ENCODE peak calls at places on chromosomes 4 and X, in eight cellular contexts. L is colonic mucosa, N is keratinocyte, X is SK-N-SH, G is kidney, H is Karpas-422, Y is GM23248, W is IMR-90. Q is an unnamed sample. For H3K36me3, the result is how much of the 10 kb centered on the place peaks cover.

GRCh38 chrX:117996918-117997480 is 119.6 kb downstream of the KLHL13 start:
- DNase-seq in N (peak), H (peak), Y (no peak), L (no peak), G (no peak), W (peak), X (peak), Q (peak)

GRCh38 chrX:149004936-149005335 is 500.2 kb downstream of the IDS start:
- DNase-seq in H (peak), W (no peak), N (no peak), X (no peak), L (no peak), G (no peak), Y (no peak), Q (no peak)

GRCh38 chr4:57098945-57099344 is 11.2 kb downstream of the IGFBP7 start:
- DNase-seq in W (peak), N (no peak), G (no peak), Y (peak), X (no peak), H (no peak), L (no peak), Q (peak)

GRCh38 chr4:74501579-74501978 is 56.6 kb downstream of the AREG start:
- DNase-seq in L (no peak), X (no peak), N (peak), Y (peak), W (peak), H (no peak), G (no peak), Q (peak)

GRCh38 chrX:2666491-2666890 is 24.6 kb upstream of the CD99 start:
- DNase-seq in G (no peak), L (no peak), N (no peak), H (no peak), Y (no peak), X (no peak), W (no peak), Q (no peak)

GRCh38 chr4:118740869-118741268 is 55.7 kb downstream of the METTL14 start:
- DNase-seq in W (no peak), X (peak), H (peak), N (no peak), L (no peak), G (no peak), Y (peak), Q (peak)

GRCh38 chr4:38489924-38490639 is 173.9 kb upstream of the KLF3 start:
- DNase-seq in H (no peak), X (no peak), Y (peak), G (no peak), L (peak), N (no peak), W (peak), Q (peak)

GRCh38 chrX:113510586-113510985 is 670.0 kb upstream of the AMOT start:
- DNase-seq in W (no peak), L (no peak), H (no peak), X (no peak), G (no peak), Y (peak), N (no peak), Q (peak)

GRCh38 chrX:123267220-123267619 is 83.1 kb downstream of the GRIA3 start:
- DNase-seq in Y (peak), X (no peak), G (no peak), H (no peak), N (no peak), W (no peak), L (no peak), Q (peak)

GRCh38 chr4:67571975-67572374 is 13.4 kb downstream of the STAP1 start:
- DNase-seq in X (no peak), W (no peak), L (no peak), H (peak), N (no peak), G (no peak), Y (no peak), Q (no peak)

GRCh38 chr4:42630908-42631307 is 26.0 kb downstream of the ATP8A1 start:
- DNase-seq in H (no peak), X (no peak), G (no peak), L (no peak), Y (no peak), N (no peak), W (no peak), Q (no peak)

GRCh38 chr4:5715357-5715756 is 4.4 kb downstream of the EVC start:
- DNase-seq in Y (no peak), X (no peak), W (no peak), N (no peak), H (no peak), L (no peak), G (no peak), Q (no peak)

GRCh38 chr4:83112239-83112638 is 2.3 kb downstream of the PLAC8 start:
- DNase-seq in H (peak), X (no peak), G (no peak), L (no peak), W (no peak), Y (no peak), N (no peak), Q (no peak)

GRCh38 chr4:683982-684571 is 4.9 kb downstream of the SLC49A3 start:
- DNase-seq in X (peak), W (peak), G (peak), Y (peak), H (peak), N (peak), L (peak), Q (peak)

GRCh38 chr4:158484173-158484885 is 37.4 kb upstream of the RXFP1 start:
- DNase-seq in L (no peak), W (peak), G (no peak), X (no peak), N (no peak), Y (peak), H (no peak), Q (peak)

GRCh38 chr4:166501941-166502382 is 628.9 kb downstream of the TLL1 start:
- DNase-seq in W (no peak), N (no peak), L (no peak), G (no peak), X (peak), Y (peak), H (peak), Q (no peak)

GRCh38 chr4:77104405-77105292 is 28.9 kb upstream of the CCNI start:
- DNase-seq in Y (peak), X (no peak), G (peak), N (no peak), H (no peak), L (peak), W (no peak), Q (peak)

GRCh38 chrX:48835524-48836329 is at the start of gene PCSK1N:
- DNase-seq in H (no peak), L (no peak), N (no peak), Y (no peak), X (peak), G (peak), W (no peak), Q (no peak)

GRCh38 chr4:125390126-125390525 is 75.4 kb downstream of the FAT4 start:
- DNase-seq in W (peak), L (no peak), Y (peak), N (no peak), G (no peak), X (no peak), H (no peak), Q (peak)

GRCh38 chr4:30945586-30945985 is 225.4 kb downstream of the PCDH7 start:
- DNase-seq in W (peak), H (no peak), N (no peak), Y (no peak), L (no peak), G (no peak), X (no peak), Q (peak)

GRCh38 chrX:50107470-50107869 is 93.3 kb downstream of the AKAP4 start:
- DNase-seq in Y (peak), L (no peak), W (no peak), H (no peak), X (no peak), G (no peak), N (no peak), Q (no peak)

GRCh38 chr4:4831825-4832224 is 27.6 kb upstream of the MSX1 start:
- DNase-seq in H (no peak), X (no peak), Y (no peak), L (no peak), N (no peak), W (no peak), G (no peak), Q (no peak)

GRCh38 chr4:131430302-131430701 is 1718.8 kb upstream of the PCDH10 start:
- DNase-seq in Y (no peak), X (no peak), W (no peak), G (no peak), H (peak), L (no peak), N (no peak), Q (no peak)

GRCh38 chrX:8405631-8406030 is 59.0 kb upstream of the VCX3B start:
- DNase-seq in Y (no peak), N (no peak), L (no peak), X (no peak), H (no peak), W (no peak), G (no peak), Q (no peak)

GRCh38 chr4:48698029-48698901 is 81.8 kb downstream of the FRYL start:
- DNase-seq in G (no peak), Y (peak), W (peak), L (peak), H (no peak), N (peak), X (no peak), Q (peak)

GRCh38 chrX:125203737-125204578 is 115.7 kb upstream of the TEX13C start:
- DNase-seq in X (peak), N (no peak), Y (peak), H (no peak), W (no peak), L (no peak), G (peak), Q (no peak)

GRCh38 chrX:84219551-84219950 is 31.6 kb upstream of the RPS6KA6 start:
- DNase-seq in X (no peak), L (no peak), N (no peak), H (no peak), G (no peak), Y (peak), W (no peak), Q (no peak)

GRCh38 chrX:9899640-9900075 is 67.5 kb upstream of the CLDN34 start:
- DNase-seq in W (peak), N (no peak), H (no peak), Y (peak), X (no peak), L (no peak), G (no peak), Q (peak)

GRCh38 chr4:51831133-51831532 is 11.8 kb upstream of the DCUN1D4 start:
- DNase-seq in N (no peak), W (peak), H (peak), G (peak), X (peak), L (peak), Y (peak), Q (peak)

GRCh38 chrX:129663171-129663570 is 8.4 kb upstream of the APLN start:
- DNase-seq in Y (no peak), G (no peak), H (no peak), N (no peak), L (no peak), X (no peak), W (peak), Q (no peak)

GRCh38 chrX:23854122-23854521 is 53.6 kb downstream of the APOO start:
- DNase-seq in L (no peak), H (no peak), W (no peak), N (no peak), G (no peak), Y (no peak), X (no peak), Q (no peak)

GRCh38 chrX:123487226-123487625 is 245.6 kb downstream of the THOC2 start:
- DNase-seq in G (no peak), L (no peak), W (no peak), N (no peak), Y (peak), H (no peak), X (no peak), Q (peak)

GRCh38 chr4:168096444-168096784 is 4.1 kb downstream of the ANXA10 start:
- DNase-seq in W (no peak), G (no peak), N (no peak), L (no peak), H (no peak), X (no peak), Y (no peak), Q (no peak)

GRCh38 chrX:10242036-10242435 is 85.3 kb downstream of the CLCN4 start:
- DNase-seq in W (no peak), N (no peak), X (no peak), Y (no peak), L (no peak), H (no peak), G (no peak), Q (no peak)

GRCh38 chr4:150750824-150751223 is 168.9 kb downstream of the MAB21L2 start:
- DNase-seq in L (no peak), N (no peak), G (no peak), X (no peak), W (no peak), Y (no peak), H (no peak), Q (no peak)

GRCh38 chr4:138034871-138035270 is 207.3 kb downstream of the SLC7A11 start:
- DNase-seq in G (no peak), W (peak), L (no peak), X (no peak), H (no peak), Y (peak), N (peak), Q (peak)

GRCh38 chrX:148552775-148553174 is 52.4 kb downstream of the AFF2 start:
- DNase-seq in L (no peak), N (no peak), G (no peak), W (no peak), Y (no peak), X (no peak), H (peak), Q (no peak)

GRCh38 chrX:94435799-94436198 is 761.8 kb downstream of the FAM133A start:
- DNase-seq in X (no peak), Y (no peak), L (no peak), W (no peak), H (no peak), G (no peak), N (no peak), Q (no peak)

GRCh38 chrX:71364221-71364620 is 1.9 kb upstream of the TAF1 start:
- DNase-seq in W (no peak), H (no peak), Y (no peak), L (no peak), N (no peak), G (no peak), X (no peak), Q (no peak)

GRCh38 chrX:71365876-71366673 is at the start of gene TAF1:
- DNase-seq in W (peak), H (peak), L (peak), Y (peak), X (peak), N (peak), G (peak), Q (peak)

GRCh38 chrX:71365356-71365875 is 741 bp upstream of the TAF1 start:
- DNase-seq in X (no peak), W (no peak), N (no peak), Y (no peak), H (peak), L (no peak), G (no peak), Q (no peak)

GRCh38 chrX:71366674-71367256 is 608 bp downstream of the TAF1 start:
- DNase-seq in N (no peak), H (peak), G (no peak), W (peak), L (peak), X (peak), Y (peak), Q (peak)

DNA sequence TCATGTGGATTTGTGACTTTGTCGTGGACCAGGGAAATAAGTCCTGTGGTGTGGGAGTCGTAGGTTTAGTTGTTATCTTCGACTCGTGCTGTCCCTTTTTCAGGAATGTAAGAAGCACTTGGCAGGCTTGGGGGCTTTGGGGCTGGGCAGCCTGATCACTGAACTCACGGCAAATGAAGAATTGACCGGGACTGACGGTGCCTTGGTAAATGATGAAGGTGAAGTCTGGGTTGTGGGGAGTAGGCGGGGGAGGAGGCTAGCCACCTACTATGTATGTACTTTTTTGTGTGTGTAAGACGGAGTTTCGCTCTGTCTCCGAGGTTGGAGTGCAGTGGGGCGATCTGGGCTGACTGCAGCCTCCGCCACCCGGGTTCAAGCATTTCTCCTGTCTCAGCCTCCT is 1.2 kb downstream of the TAF1 start:
- DNase-seq in L (no peak), W (no peak), X (no peak), N (no peak), H (no peak), Y (peak), G (no peak), Q (peak)
- H3K4me3 ChIP-seq in L (peak), W (peak), X (peak), N (peak), H (peak), Y (peak), G (peak), Q (peak)

DNA sequence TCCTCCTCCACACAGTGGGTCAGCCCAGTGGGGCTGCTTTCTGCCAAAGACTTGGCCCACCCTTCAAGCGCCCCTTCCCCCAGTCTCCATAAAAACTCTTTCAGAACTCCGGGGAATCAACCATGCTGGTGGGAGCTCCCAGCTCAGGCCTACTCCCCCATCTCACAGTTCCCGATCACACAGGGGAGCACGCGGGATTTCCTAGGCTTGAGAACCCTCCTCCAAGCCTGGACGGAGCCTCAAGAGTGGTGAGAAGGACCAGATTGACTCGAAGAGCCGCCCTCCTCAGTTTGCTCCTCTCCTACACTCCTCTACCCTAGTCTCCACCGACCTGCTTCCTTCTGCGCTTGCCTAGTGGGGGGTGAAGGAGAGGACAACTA is 77.4 kb downstream of the RLIM start:
- DNase-seq in X (no peak), W (peak), L (no peak), G (no peak), H (no peak), N (no peak), Y (peak), Q (no peak)
- H3K9ac ChIP-seq in X (peak), W (peak), L (peak), G (no peak), H (peak), N (no peak), Y (peak), Q (peak)

GRCh38 chr4:3226467-3226866 is 22.5 kb upstream of the MSANTD1 start:
- DNase-seq in N (no peak), Y (no peak), X (no peak), G (peak), L (peak), W (no peak), H (no peak), Q (no peak)
- H3K36me3 ChIP-seq in N (under half), Y (under half), X (under half), G (under half), L (under half), W (half or more), H (under half), Q (half or more)

DNA sequence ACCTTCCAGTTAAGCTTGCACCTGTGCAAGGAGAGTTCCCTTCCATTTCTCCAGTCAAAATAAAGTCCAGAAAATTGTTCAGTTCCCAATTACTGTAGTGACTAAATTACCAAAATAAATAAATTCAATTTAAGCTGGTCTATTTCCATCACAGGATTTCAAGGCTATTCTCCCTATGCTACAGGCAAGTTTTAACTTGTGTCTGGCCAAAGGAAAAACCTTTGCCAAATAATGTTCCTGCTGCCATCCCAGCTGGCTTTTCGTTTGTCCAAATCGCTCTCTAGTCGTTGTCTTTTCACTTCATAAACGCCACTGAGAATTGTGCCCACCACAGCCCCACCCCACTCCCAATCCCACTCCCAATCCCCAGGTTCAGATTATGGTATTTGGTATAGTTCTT is 2.4 kb downstream of the KCTD8 start:
- DNase-seq in X (no peak), L (no peak), W (no peak), G (no peak), H (no peak), N (no peak), Y (no peak), Q (no peak)
- H3K4me3 ChIP-seq in X (no peak), L (no peak), W (no peak), G (peak), H (no peak), N (peak), Y (no peak), Q (no peak)